ENCODE peak calls at places on chromosomes 12 and 14, in eight cellular contexts. U is NCI-H1105, E is left cardiac atrium, Z is ELR, A is GOT3, M is cardiac fibroblast, P is MV-4-11, N is KBM-7. J is an unnamed sample.

GRCh38 chr12:113108308-113108707 is 27.3 kb downstream of the RASAL1 start:
- DNase-seq in U (no peak), E (no peak), Z (no peak), A (no peak), M (no peak), P (no peak), N (no peak), J (no peak)

GRCh38 chr14:102390064-102390463 is 27.3 kb downstream of the TECPR2 start:
- DNase-seq in U (no peak), E (no peak), Z (no peak), A (no peak), M (peak; percentile 5), P (no peak), N (peak; percentile 15), J (no peak)

GRCh38 chr12:25997401-25997973 is 39.0 kb downstream of the RASSF8 start:
- DNase-seq in U (no peak), E (no peak), Z (peak; percentile 97), A (no peak), M (peak; percentile 99), P (no peak), N (no peak), J (no peak)

GRCh38 chr12:6953417-6954315 is 2.5 kb downstream of the PTPN6 start:
- DNase-seq in U (no peak), E (peak; percentile 53), Z (no peak), A (no peak), M (peak; percentile 47), P (peak; percentile 98), N (peak; percentile 98), J (peak; percentile 84)

GRCh38 chr12:21751517-21751916 is 23.0 kb downstream of the KCNJ8 start:
- DNase-seq in U (peak; percentile 60), E (no peak), Z (no peak), A (no peak), M (peak; percentile 85), P (no peak), N (no peak), J (no peak)

GRCh38 chr14:95261616-95262510 is 57.8 kb downstream of the CLMN start:
- DNase-seq in U (no peak), E (no peak), Z (no peak), A (no peak), M (peak; percentile 33), P (no peak), N (no peak), J (no peak)

GRCh38 chr14:60249321-60250251 is 565 bp downstream of the PPM1A start:
- DNase-seq in U (peak; percentile 59), E (peak; percentile 81), Z (peak; percentile 70), A (no peak), M (peak; percentile 51), P (peak; percentile 33), N (peak; percentile 60), J (peak; percentile 90)

GRCh38 chr12:76551482-76551888 is 8.1 kb downstream of the OSBPL8 start:
- DNase-seq in U (no peak), E (no peak), Z (no peak), A (no peak), M (no peak), P (peak; percentile 57), N (no peak), J (no peak)

GRCh38 chr14:75578786-75579781 is 664 bp downstream of the FLVCR2 start:
- DNase-seq in U (no peak), E (peak; percentile 33), Z (no peak), A (no peak), M (peak; percentile 70), P (no peak), N (peak; percentile 59), J (no peak)

GRCh38 chr12:3172124-3173007 is 95.2 kb downstream of the TSPAN9 start:
- DNase-seq in U (no peak), E (no peak), Z (no peak), A (no peak), M (no peak), P (no peak), N (no peak), J (peak; percentile 55)

GRCh38 chr14:78764240-78764639 is 594.1 kb downstream of the NRXN3 start:
- DNase-seq in U (no peak), E (no peak), Z (peak; percentile 26), A (no peak), M (peak; percentile 15), P (peak; percentile 29), N (peak; percentile 0), J (no peak)

GRCh38 chr12:26633591-26634210 is 199.3 kb downstream of the ITPR2 start:
- DNase-seq in U (no peak), E (no peak), Z (peak; percentile 62), A (no peak), M (peak; percentile 67), P (no peak), N (no peak), J (no peak)

GRCh38 chr12:56256326-56256960 is 1.7 kb downstream of the ANKRD52 start:
- DNase-seq in U (no peak), E (peak; percentile 40), Z (peak; percentile 68), A (no peak), M (peak; percentile 53), P (no peak), N (no peak), J (no peak)

GRCh38 chr14:89337912-89338311 is 79.1 kb downstream of the FOXN3 start:
- DNase-seq in U (no peak), E (no peak), Z (no peak), A (no peak), M (no peak), P (peak; percentile 8), N (no peak), J (no peak)

GRCh38 chr12:7441216-7441615 is 2.7 kb downstream of the CD163L1 start:
- DNase-seq in U (no peak), E (no peak), Z (no peak), A (no peak), M (no peak), P (no peak), N (no peak), J (no peak)

GRCh38 chr12:11040162-11040561 is 9.0 kb upstream of the TAS2R31 start:
- DNase-seq in U (no peak), E (no peak), Z (peak; percentile 42), A (no peak), M (peak; percentile 10), P (no peak), N (no peak), J (no peak)

GRCh38 chr12:53454710-53455109 is 2.8 kb downstream of the PCBP2 start:
- DNase-seq in U (no peak), E (no peak), Z (no peak), A (no peak), M (no peak), P (no peak), N (no peak), J (no peak)

GRCh38 chr12:53078425-53079225 is 565 bp downstream of the SPRYD3 start:
- DNase-seq in U (peak; percentile 56), E (no peak), Z (peak; percentile 58), A (no peak), M (peak; percentile 51), P (no peak), N (peak; percentile 51), J (no peak)